ENCODE peak calls at places on chromosomes 5 and 9, in five cellular contexts. One of them, this sample, is unnamed.

GRCh38 chr5:141778211-141778610 is 96.2 kb upstream of the ARAP3 start:
- DNase-seq in OCI-LY7: peak; percentile 8
- DNase-seq in Peyer's patch: no peak
- DNase-seq in progenitor cell of endocrine pancreas: no peak
- DNase-seq in GM13977: no peak
- DNase-seq in this sample: no peak

GRCh38 chr9:34426340-34427074 is 31.9 kb downstream of the FAM219A start:
- DNase-seq in OCI-LY7: no peak
- DNase-seq in Peyer's patch: no peak
- DNase-seq in progenitor cell of endocrine pancreas: no peak
- DNase-seq in GM13977: no peak
- DNase-seq in this sample: no peak

GRCh38 chr9:123724211-123724831 is 205.6 kb downstream of the DENND1A start:
- DNase-seq in OCI-LY7: no peak
- DNase-seq in Peyer's patch: no peak
- DNase-seq in progenitor cell of endocrine pancreas: no peak
- DNase-seq in GM13977: no peak
- DNase-seq in this sample: no peak

GRCh38 chr5:97400537-97400936 is 217.5 kb upstream of the RIOK2 start:
- DNase-seq in OCI-LY7: no peak
- DNase-seq in Peyer's patch: no peak
- DNase-seq in progenitor cell of endocrine pancreas: no peak
- DNase-seq in GM13977: no peak
- DNase-seq in this sample: no peak

GRCh38 chr9:87816041-87816440 is 66.6 kb upstream of the SPATA31E1 start:
- DNase-seq in OCI-LY7: no peak
- DNase-seq in Peyer's patch: no peak
- DNase-seq in progenitor cell of endocrine pancreas: no peak
- DNase-seq in GM13977: no peak
- DNase-seq in this sample: no peak

GRCh38 chr9:83959061-83959460 is 21.0 kb downstream of the HNRNPK start:
- DNase-seq in OCI-LY7: no peak
- DNase-seq in Peyer's patch: no peak
- DNase-seq in progenitor cell of endocrine pancreas: no peak
- DNase-seq in GM13977: no peak
- DNase-seq in this sample: no peak

GRCh38 chr5:98769256-98770157 is 4.0 kb upstream of the RGMB start:
- DNase-seq in OCI-LY7: no peak
- DNase-seq in Peyer's patch: peak; percentile 55
- DNase-seq in progenitor cell of endocrine pancreas: peak; percentile 29
- DNase-seq in GM13977: peak; percentile 65
- DNase-seq in this sample: peak; percentile 75

GRCh38 chr5:78560000-78560399 is 88.6 kb downstream of the LHFPL2 start:
- DNase-seq in OCI-LY7: no peak
- DNase-seq in Peyer's patch: no peak
- DNase-seq in progenitor cell of endocrine pancreas: no peak
- DNase-seq in GM13977: no peak
- DNase-seq in this sample: no peak

GRCh38 chr9:109469646-109470358 is 28.3 kb downstream of the PTPN3 start:
- DNase-seq in OCI-LY7: peak; percentile 67
- DNase-seq in Peyer's patch: peak; percentile 27
- DNase-seq in progenitor cell of endocrine pancreas: peak; percentile 54
- DNase-seq in GM13977: peak; percentile 73
- DNase-seq in this sample: peak; percentile 66

GRCh38 chr9:105375323-105375722 is 72.5 kb upstream of the FSD1L start:
- DNase-seq in OCI-LY7: no peak
- DNase-seq in Peyer's patch: no peak
- DNase-seq in progenitor cell of endocrine pancreas: no peak
- DNase-seq in GM13977: no peak
- DNase-seq in this sample: no peak

GRCh38 chr9:72294952-72295351 is 70.1 kb downstream of the ZFAND5 start:
- DNase-seq in OCI-LY7: no peak
- DNase-seq in Peyer's patch: no peak
- DNase-seq in progenitor cell of endocrine pancreas: no peak
- DNase-seq in GM13977: no peak
- DNase-seq in this sample: no peak

GRCh38 chr9:137428841-137429545 is 5.8 kb downstream of the NOXA1 start:
- DNase-seq in OCI-LY7: no peak
- DNase-seq in Peyer's patch: no peak
- DNase-seq in progenitor cell of endocrine pancreas: no peak
- DNase-seq in GM13977: no peak
- DNase-seq in this sample: no peak

GRCh38 chr5:160064441-160064840 is 54.8 kb downstream of the PWWP2A start:
- DNase-seq in OCI-LY7: no peak
- DNase-seq in Peyer's patch: no peak
- DNase-seq in progenitor cell of endocrine pancreas: no peak
- DNase-seq in GM13977: no peak
- DNase-seq in this sample: no peak

GRCh38 chr5:141992349-141992963 is 20.4 kb downstream of the GNPDA1 start:
- DNase-seq in OCI-LY7: peak; percentile 73
- DNase-seq in Peyer's patch: peak; percentile 81
- DNase-seq in progenitor cell of endocrine pancreas: peak; percentile 53
- DNase-seq in GM13977: peak; percentile 58
- DNase-seq in this sample: peak; percentile 73

GRCh38 chr9:133048595-133048994 is 13.2 kb upstream of the CEL start:
- DNase-seq in OCI-LY7: peak; percentile 42
- DNase-seq in Peyer's patch: no peak
- DNase-seq in progenitor cell of endocrine pancreas: no peak
- DNase-seq in GM13977: peak; percentile 71
- DNase-seq in this sample: no peak

GRCh38 chr9:6355728-6356127 is 27.6 kb downstream of the TPD52L3 start:
- DNase-seq in OCI-LY7: no peak
- DNase-seq in Peyer's patch: no peak
- DNase-seq in progenitor cell of endocrine pancreas: no peak
- DNase-seq in GM13977: peak; percentile 39
- DNase-seq in this sample: no peak

GRCh38 chr5:139765409-139766217 is 30.0 kb upstream of the PSD2 start:
- DNase-seq in OCI-LY7: peak; percentile 84
- DNase-seq in Peyer's patch: peak; percentile 81
- DNase-seq in progenitor cell of endocrine pancreas: peak; percentile 81
- DNase-seq in GM13977: peak; percentile 90
- DNase-seq in this sample: peak; percentile 78

GRCh38 chr9:116978155-116978554 is 291.1 kb downstream of the TRIM32 start:
- DNase-seq in OCI-LY7: no peak
- DNase-seq in Peyer's patch: no peak
- DNase-seq in progenitor cell of endocrine pancreas: no peak
- DNase-seq in GM13977: no peak
- DNase-seq in this sample: no peak

GRCh38 chr5:43369651-43370050 is 42.5 kb downstream of the CCL28 start:
- DNase-seq in OCI-LY7: no peak
- DNase-seq in Peyer's patch: no peak
- DNase-seq in progenitor cell of endocrine pancreas: no peak
- DNase-seq in GM13977: no peak
- DNase-seq in this sample: no peak

GRCh38 chr5:65544473-65544872 is 18.5 kb downstream of the CENPK start:
- DNase-seq in OCI-LY7: no peak
- DNase-seq in Peyer's patch: no peak
- DNase-seq in progenitor cell of endocrine pancreas: no peak
- DNase-seq in GM13977: no peak
- DNase-seq in this sample: no peak

GRCh38 chr9:115300896-115301295 is 182.9 kb upstream of the TNC start:
- DNase-seq in OCI-LY7: no peak
- DNase-seq in Peyer's patch: no peak
- DNase-seq in progenitor cell of endocrine pancreas: no peak
- DNase-seq in GM13977: no peak
- DNase-seq in this sample: no peak

GRCh38 chr9:70823284-70823683 is 298.1 kb downstream of the TRPM3 start:
- DNase-seq in OCI-LY7: no peak
- DNase-seq in Peyer's patch: no peak
- DNase-seq in progenitor cell of endocrine pancreas: no peak
- DNase-seq in GM13977: no peak
- DNase-seq in this sample: no peak

GRCh38 chr9:107169796-107170195 is 113.3 kb upstream of the RAD23B start:
- DNase-seq in OCI-LY7: no peak
- DNase-seq in Peyer's patch: no peak
- DNase-seq in progenitor cell of endocrine pancreas: no peak
- DNase-seq in GM13977: no peak
- DNase-seq in this sample: no peak

GRCh38 chr5:157612071-157612476 is 36.5 kb upstream of the ADAM19 start:
- DNase-seq in OCI-LY7: no peak
- DNase-seq in Peyer's patch: no peak
- DNase-seq in progenitor cell of endocrine pancreas: no peak
- DNase-seq in GM13977: no peak
- DNase-seq in this sample: no peak

GRCh38 chr9:93862877-93863545 is 92.1 kb downstream of the BARX1 start:
- DNase-seq in OCI-LY7: no peak
- DNase-seq in Peyer's patch: no peak
- DNase-seq in progenitor cell of endocrine pancreas: no peak
- DNase-seq in GM13977: no peak
- DNase-seq in this sample: no peak

GRCh38 chr5:143562935-143563334 is 159.4 kb upstream of the NR3C1 start:
- DNase-seq in OCI-LY7: no peak
- DNase-seq in Peyer's patch: no peak
- DNase-seq in progenitor cell of endocrine pancreas: no peak
- DNase-seq in GM13977: no peak
- DNase-seq in this sample: no peak

DNA sequence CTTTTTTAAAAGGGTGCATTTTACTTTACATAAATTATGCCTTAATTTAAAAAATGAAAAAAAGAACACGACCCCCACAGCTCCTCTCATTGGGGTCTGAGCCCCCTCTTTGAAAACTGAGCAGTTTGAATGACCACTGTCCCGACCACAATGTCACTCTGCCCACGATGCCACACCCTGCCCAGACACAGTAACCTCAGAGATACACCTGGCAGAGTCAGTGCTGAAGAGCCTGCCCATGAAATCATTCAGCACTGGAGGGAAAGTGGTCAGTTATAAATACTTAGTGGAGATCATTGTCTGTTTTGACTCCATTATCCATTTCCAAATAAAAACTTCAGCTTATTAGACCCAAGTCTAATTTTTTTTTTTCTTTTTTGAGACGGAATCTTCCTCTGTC is 49.3 kb downstream of the DNAJC21 start:
- DNase-seq in OCI-LY7: no peak
- DNase-seq in Peyer's patch: no peak
- DNase-seq in progenitor cell of endocrine pancreas: no peak
- DNase-seq in GM13977: no peak
- DNase-seq in this sample: no peak
- TF ChIP-seq CTCF in OCI-LY7: no peak
- TF ChIP-seq CTCF in Peyer's patch: no peak
- TF ChIP-seq CTCF in progenitor cell of endocrine pancreas: no peak
- TF ChIP-seq CTCF in GM13977: no peak
- TF ChIP-seq CTCF in this sample: no peak

GRCh38 chr5:171745602-171746001 is 40.0 kb upstream of the SMIM23 start:
- DNase-seq in OCI-LY7: no peak
- DNase-seq in Peyer's patch: no peak
- DNase-seq in progenitor cell of endocrine pancreas: no peak
- DNase-seq in GM13977: no peak
- DNase-seq in this sample: no peak

GRCh38 chr5:171749365-171749764 is 36.3 kb upstream of the SMIM23 start:
- DNase-seq in OCI-LY7: no peak
- DNase-seq in Peyer's patch: no peak
- DNase-seq in progenitor cell of endocrine pancreas: no peak
- DNase-seq in GM13977: no peak
- DNase-seq in this sample: no peak

GRCh38 chr5:171747061-171747859 is 38.4 kb upstream of the SMIM23 start:
- DNase-seq in OCI-LY7: no peak
- DNase-seq in Peyer's patch: no peak
- DNase-seq in progenitor cell of endocrine pancreas: no peak
- DNase-seq in GM13977: no peak
- DNase-seq in this sample: no peak

GRCh38 chr5:171748720-171749119 is 36.9 kb upstream of the SMIM23 start:
- DNase-seq in OCI-LY7: no peak
- DNase-seq in Peyer's patch: no peak
- DNase-seq in progenitor cell of endocrine pancreas: no peak
- DNase-seq in GM13977: no peak
- DNase-seq in this sample: no peak

DNA sequence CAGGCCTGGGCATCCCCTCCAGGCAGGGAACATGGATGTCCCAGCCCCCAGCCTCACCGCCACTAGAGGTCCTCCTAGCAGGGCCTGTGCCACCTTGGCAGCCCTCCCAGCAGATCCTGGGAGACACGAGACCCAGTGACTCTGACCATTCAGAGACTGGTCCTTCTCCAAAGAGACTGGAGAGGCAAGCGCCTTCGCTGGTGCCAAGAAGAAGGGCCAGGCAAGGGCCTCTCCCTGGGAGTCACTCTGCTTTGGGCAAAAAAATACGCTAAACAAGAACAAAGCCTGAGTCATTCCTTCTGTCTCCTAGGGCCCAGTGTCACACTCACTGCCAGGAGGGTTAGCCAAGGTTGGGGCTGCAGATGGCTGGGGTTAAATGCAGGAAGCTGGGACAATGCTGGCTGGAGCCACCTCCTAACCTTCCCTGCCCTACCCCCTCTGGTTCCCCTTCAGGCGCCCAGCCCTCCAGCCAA is 35.3 kb upstream of the SMIM23 start:
- DNase-seq in OCI-LY7: peak; percentile 5
- DNase-seq in Peyer's patch: no peak
- DNase-seq in progenitor cell of endocrine pancreas: no peak
- DNase-seq in GM13977: no peak
- DNase-seq in this sample: no peak
- TF ChIP-seq CTCF in OCI-LY7: peak; percentile 36
- TF ChIP-seq CTCF in Peyer's patch: no peak
- TF ChIP-seq CTCF in progenitor cell of endocrine pancreas: peak; percentile 22
- TF ChIP-seq CTCF in GM13977: peak; percentile 26
- TF ChIP-seq CTCF in this sample: no peak

DNA sequence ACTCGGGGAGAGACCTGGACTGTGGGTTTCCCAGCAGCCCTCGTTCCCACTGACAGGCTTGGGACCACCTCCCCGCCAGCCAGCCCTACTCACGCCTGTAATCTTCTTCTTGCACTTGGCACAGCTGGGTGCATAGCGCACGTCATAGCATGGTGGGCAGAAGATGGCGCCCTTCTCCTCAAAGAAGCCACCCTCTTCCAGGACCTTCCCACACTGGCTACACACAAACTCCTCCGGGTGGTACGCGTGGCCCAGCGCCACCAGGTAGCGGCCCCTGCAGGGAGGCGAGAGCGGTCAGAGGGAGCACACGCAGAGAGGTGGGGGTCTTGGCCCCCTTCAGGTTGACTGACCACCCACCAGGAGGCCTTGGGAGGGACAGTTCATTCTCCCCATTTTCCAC is 9.4 kb downstream of the PDLIM7 start:
- DNase-seq in OCI-LY7: peak; percentile 19
- DNase-seq in Peyer's patch: no peak
- DNase-seq in progenitor cell of endocrine pancreas: no peak
- DNase-seq in GM13977: no peak
- DNase-seq in this sample: no peak
- TF ChIP-seq CTCF in OCI-LY7: peak; percentile 60
- TF ChIP-seq CTCF in Peyer's patch: no peak
- TF ChIP-seq CTCF in progenitor cell of endocrine pancreas: no peak
- TF ChIP-seq CTCF in GM13977: no peak
- TF ChIP-seq CTCF in this sample: no peak

GRCh38 chr9:136050706-136051567 is 44.2 kb downstream of the NACC2 start:
- DNase-seq in OCI-LY7: no peak
- DNase-seq in Peyer's patch: no peak
- DNase-seq in progenitor cell of endocrine pancreas: no peak
- DNase-seq in GM13977: peak; percentile 39
- DNase-seq in this sample: no peak

GRCh38 chr9:136053757-136054142 is 41.3 kb downstream of the NACC2 start:
- DNase-seq in OCI-LY7: no peak
- DNase-seq in Peyer's patch: no peak
- DNase-seq in progenitor cell of endocrine pancreas: no peak
- DNase-seq in GM13977: peak; percentile 8
- DNase-seq in this sample: no peak

GRCh38 chr9:136052991-136053756 is 41.9 kb downstream of the NACC2 start:
- DNase-seq in OCI-LY7: no peak
- DNase-seq in Peyer's patch: no peak
- DNase-seq in progenitor cell of endocrine pancreas: no peak
- DNase-seq in GM13977: peak; percentile 15
- DNase-seq in this sample: no peak

GRCh38 chr9:136051568-136052432 is 43.3 kb downstream of the NACC2 start:
- DNase-seq in OCI-LY7: no peak
- DNase-seq in Peyer's patch: peak; percentile 8
- DNase-seq in progenitor cell of endocrine pancreas: no peak
- DNase-seq in GM13977: peak; percentile 43
- DNase-seq in this sample: no peak

GRCh38 chr9:136052433-136052880 is 42.6 kb downstream of the NACC2 start:
- DNase-seq in OCI-LY7: no peak
- DNase-seq in Peyer's patch: no peak
- DNase-seq in progenitor cell of endocrine pancreas: no peak
- DNase-seq in GM13977: peak; percentile 12
- DNase-seq in this sample: no peak
- TF ChIP-seq CTCF in OCI-LY7: no peak
- TF ChIP-seq CTCF in Peyer's patch: no peak
- TF ChIP-seq CTCF in progenitor cell of endocrine pancreas: no peak
- TF ChIP-seq CTCF in GM13977: no peak
- TF ChIP-seq CTCF in this sample: no peak